ENCODE peak calls at places on chromosome 7, in eight cellular contexts. W is NCI-H460; S is tibial nerve; N is AG09319; U is activated T-cell treated with anti-CD3 and anti-CD28 coated beads, Interleukin-2, amount 50 U/mL, for 24 hours; R is effector CD4-positive, alpha-beta T cell; A is CD4-positive, alpha-beta memory T cell; P is left ventricle myocardium inferior. Y is an unnamed sample.

GRCh38 chr7:3404490-3404889 is 103.4 kb downstream of the SDK1 start:
- DNase-seq in W (no peak), S (no peak), N (peak; percentile 12), U (no peak), R (no peak), A (no peak), P (no peak), Y (no peak)

GRCh38 chr7:93054975-93055374 is 62.8 kb downstream of the SAMD9 start:
- DNase-seq in W (no peak), S (no peak), N (no peak), U (no peak), R (no peak), A (no peak), P (no peak), Y (no peak)

GRCh38 chr7:82696631-82697030 is 253.1 kb upstream of the CACNA2D1 start:
- DNase-seq in W (no peak), S (no peak), N (no peak), U (no peak), R (no peak), A (no peak), P (no peak), Y (no peak)

GRCh38 chr7:36278767-36279171 is 110.9 kb upstream of the ANLN start:
- DNase-seq in W (no peak), S (no peak), N (no peak), U (no peak), R (no peak), A (no peak), P (no peak), Y (no peak)

GRCh38 chr7:36961097-36961496 is 236.8 kb upstream of the AOAH start:
- DNase-seq in W (no peak), S (no peak), N (no peak), U (no peak), R (no peak), A (no peak), P (no peak), Y (no peak)

GRCh38 chr7:117896339-117896738 is 23.1 kb upstream of the CTTNBP2 start:
- DNase-seq in W (no peak), S (no peak), N (no peak), U (no peak), R (no peak), A (no peak), P (no peak), Y (no peak)

GRCh38 chr7:66078067-66078466 is 2.4 kb downstream of the ASL start:
- DNase-seq in W (no peak), S (no peak), N (no peak), U (no peak), R (no peak), A (no peak), P (no peak), Y (no peak)

GRCh38 chr7:99002827-99003212 is 124.5 kb downstream of the TRRAP start:
- DNase-seq in W (no peak), S (no peak), N (no peak), U (no peak), R (no peak), A (no peak), P (no peak), Y (no peak)

GRCh38 chr7:139124084-139124914 is 14.8 kb upstream of the ZC3HAV1 start:
- DNase-seq in W (no peak), S (no peak), N (no peak), U (no peak), R (no peak), A (no peak), P (no peak), Y (no peak)

GRCh38 chr7:24732646-24733413 is 24.4 kb downstream of the GSDME start:
- DNase-seq in W (peak; percentile 42), S (no peak), N (peak; percentile 31), U (no peak), R (no peak), A (no peak), P (no peak), Y (no peak)

GRCh38 chr7:36719233-36719632 is 5.1 kb downstream of the AOAH start:
- DNase-seq in W (no peak), S (no peak), N (no peak), U (no peak), R (no peak), A (no peak), P (no peak), Y (no peak)

GRCh38 chr7:158064631-158065030 is 523.0 kb downstream of the PTPRN2 start:
- DNase-seq in W (no peak), S (no peak), N (no peak), U (no peak), R (no peak), A (no peak), P (no peak), Y (no peak)

GRCh38 chr7:41872951-41873350 is 170.1 kb upstream of the INHBA start:
- DNase-seq in W (no peak), S (no peak), N (no peak), U (no peak), R (no peak), A (no peak), P (no peak), Y (no peak)